ENCODE peak calls at places on chromosomes 6 and 20, in eight cellular contexts. One of them, this sample, is unnamed.

GRCh38 chr6:24666097-24666615 is 543 bp downstream of the TDP2 start:
- DNase-seq in NCI-H187: peak; percentile 84
- DNase-seq in left lung: peak; percentile 82
- DNase-seq in left ventricle myocardium superior: peak; percentile 52
- DNase-seq in progenitor cell of endocrine pancreas: peak; percentile 22
- DNase-seq in SJSA1: no peak
- DNase-seq in NCI-H446 treated with DMSO at 0.1 percent for 48 hours: no peak
- DNase-seq in stimulated activated CD4-positive, alpha-beta T cell treated with anti-CD3 and anti-CD28 coated beads, Interleukin-1b, Interleukin-23, amount 100 ng/mL, for 1 hour: peak; percentile 10
- DNase-seq in this sample: peak; percentile 43

GRCh38 chr6:158653577-158654354 is 3.9 kb downstream of the SYTL3 start:
- DNase-seq in stimulated activated CD4-positive, alpha-beta T cell treated with anti-CD3 and anti-CD28 coated beads, Interleukin-1b, Interleukin-23, amount 100 ng/mL, for 1 hour: peak; percentile 41
- DNase-seq in progenitor cell of endocrine pancreas: no peak
- DNase-seq in SJSA1: peak; percentile 95
- DNase-seq in NCI-H446 treated with DMSO at 0.1 percent for 48 hours: no peak
- DNase-seq in left lung: no peak
- DNase-seq in NCI-H187: no peak
- DNase-seq in left ventricle myocardium superior: peak; percentile 44
- DNase-seq in this sample: no peak

GRCh38 chr20:8385247-8385646 is 253.2 kb downstream of the PLCB1 start:
- DNase-seq in stimulated activated CD4-positive, alpha-beta T cell treated with anti-CD3 and anti-CD28 coated beads, Interleukin-1b, Interleukin-23, amount 100 ng/mL, for 1 hour: no peak
- DNase-seq in left lung: peak; percentile 45
- DNase-seq in left ventricle myocardium superior: peak; percentile 46
- DNase-seq in progenitor cell of endocrine pancreas: no peak
- DNase-seq in NCI-H446 treated with DMSO at 0.1 percent for 48 hours: peak; percentile 61
- DNase-seq in NCI-H187: no peak
- DNase-seq in SJSA1: peak; percentile 19
- DNase-seq in this sample: no peak

GRCh38 chr20:44284032-44284431 is 27.0 kb downstream of the FITM2 start:
- DNase-seq in NCI-H446 treated with DMSO at 0.1 percent for 48 hours: no peak
- DNase-seq in left lung: no peak
- DNase-seq in SJSA1: no peak
- DNase-seq in left ventricle myocardium superior: no peak
- DNase-seq in progenitor cell of endocrine pancreas: no peak
- DNase-seq in stimulated activated CD4-positive, alpha-beta T cell treated with anti-CD3 and anti-CD28 coated beads, Interleukin-1b, Interleukin-23, amount 100 ng/mL, for 1 hour: no peak
- DNase-seq in NCI-H187: no peak
- DNase-seq in this sample: no peak

GRCh38 chr6:107275330-107275865 is 160.1 kb upstream of the BEND3 start:
- DNase-seq in stimulated activated CD4-positive, alpha-beta T cell treated with anti-CD3 and anti-CD28 coated beads, Interleukin-1b, Interleukin-23, amount 100 ng/mL, for 1 hour: no peak
- DNase-seq in SJSA1: no peak
- DNase-seq in progenitor cell of endocrine pancreas: no peak
- DNase-seq in left ventricle myocardium superior: no peak
- DNase-seq in NCI-H187: peak; percentile 4
- DNase-seq in left lung: no peak
- DNase-seq in NCI-H446 treated with DMSO at 0.1 percent for 48 hours: no peak
- DNase-seq in this sample: no peak

GRCh38 chr6:162907876-162908481 is 180.2 kb downstream of the PACRG start:
- DNase-seq in stimulated activated CD4-positive, alpha-beta T cell treated with anti-CD3 and anti-CD28 coated beads, Interleukin-1b, Interleukin-23, amount 100 ng/mL, for 1 hour: no peak
- DNase-seq in left lung: no peak
- DNase-seq in progenitor cell of endocrine pancreas: no peak
- DNase-seq in NCI-H187: no peak
- DNase-seq in NCI-H446 treated with DMSO at 0.1 percent for 48 hours: no peak
- DNase-seq in SJSA1: no peak
- DNase-seq in left ventricle myocardium superior: no peak
- DNase-seq in this sample: no peak

GRCh38 chr6:136063095-136063494 is 187.0 kb downstream of the MTFR2 start:
- DNase-seq in left ventricle myocardium superior: no peak
- DNase-seq in NCI-H446 treated with DMSO at 0.1 percent for 48 hours: no peak
- DNase-seq in progenitor cell of endocrine pancreas: no peak
- DNase-seq in NCI-H187: no peak
- DNase-seq in stimulated activated CD4-positive, alpha-beta T cell treated with anti-CD3 and anti-CD28 coated beads, Interleukin-1b, Interleukin-23, amount 100 ng/mL, for 1 hour: no peak
- DNase-seq in left lung: no peak
- DNase-seq in SJSA1: no peak
- DNase-seq in this sample: no peak

GRCh38 chr6:165010556-165011535 is 298.6 kb downstream of the C6orf118 start:
- DNase-seq in stimulated activated CD4-positive, alpha-beta T cell treated with anti-CD3 and anti-CD28 coated beads, Interleukin-1b, Interleukin-23, amount 100 ng/mL, for 1 hour: no peak
- DNase-seq in progenitor cell of endocrine pancreas: no peak
- DNase-seq in SJSA1: peak; percentile 97
- DNase-seq in NCI-H187: no peak
- DNase-seq in left ventricle myocardium superior: no peak
- DNase-seq in left lung: no peak
- DNase-seq in NCI-H446 treated with DMSO at 0.1 percent for 48 hours: no peak
- DNase-seq in this sample: no peak

GRCh38 chr6:102474041-102474807 is 1080.7 kb downstream of the GRIK2 start:
- DNase-seq in stimulated activated CD4-positive, alpha-beta T cell treated with anti-CD3 and anti-CD28 coated beads, Interleukin-1b, Interleukin-23, amount 100 ng/mL, for 1 hour: no peak
- DNase-seq in NCI-H446 treated with DMSO at 0.1 percent for 48 hours: no peak
- DNase-seq in left lung: no peak
- DNase-seq in NCI-H187: no peak
- DNase-seq in SJSA1: no peak
- DNase-seq in left ventricle myocardium superior: no peak
- DNase-seq in progenitor cell of endocrine pancreas: no peak
- DNase-seq in this sample: no peak

GRCh38 chr20:5835234-5835845 is 85.1 kb downstream of the SHLD1 start:
- DNase-seq in SJSA1: peak; percentile 3
- DNase-seq in stimulated activated CD4-positive, alpha-beta T cell treated with anti-CD3 and anti-CD28 coated beads, Interleukin-1b, Interleukin-23, amount 100 ng/mL, for 1 hour: no peak
- DNase-seq in progenitor cell of endocrine pancreas: no peak
- DNase-seq in left ventricle myocardium superior: peak; percentile 44
- DNase-seq in NCI-H187: no peak
- DNase-seq in NCI-H446 treated with DMSO at 0.1 percent for 48 hours: peak; percentile 96
- DNase-seq in left lung: no peak
- DNase-seq in this sample: no peak

GRCh38 chr6:13554929-13555333 is 19.5 kb upstream of the SIRT5 start:
- DNase-seq in left ventricle myocardium superior: peak; percentile 54
- DNase-seq in NCI-H187: no peak
- DNase-seq in left lung: no peak
- DNase-seq in progenitor cell of endocrine pancreas: no peak
- DNase-seq in stimulated activated CD4-positive, alpha-beta T cell treated with anti-CD3 and anti-CD28 coated beads, Interleukin-1b, Interleukin-23, amount 100 ng/mL, for 1 hour: no peak
- DNase-seq in SJSA1: no peak
- DNase-seq in NCI-H446 treated with DMSO at 0.1 percent for 48 hours: no peak
- DNase-seq in this sample: no peak

GRCh38 chr6:39947611-39948068 is 13.4 kb upstream of the MOCS1 start:
- DNase-seq in NCI-H187: no peak
- DNase-seq in left lung: no peak
- DNase-seq in left ventricle myocardium superior: no peak
- DNase-seq in progenitor cell of endocrine pancreas: no peak
- DNase-seq in NCI-H446 treated with DMSO at 0.1 percent for 48 hours: no peak
- DNase-seq in stimulated activated CD4-positive, alpha-beta T cell treated with anti-CD3 and anti-CD28 coated beads, Interleukin-1b, Interleukin-23, amount 100 ng/mL, for 1 hour: no peak
- DNase-seq in SJSA1: no peak
- DNase-seq in this sample: no peak

GRCh38 chr20:46030290-46031013 is 1.4 kb downstream of the SLC12A5 start:
- DNase-seq in NCI-H187: no peak
- DNase-seq in NCI-H446 treated with DMSO at 0.1 percent for 48 hours: no peak
- DNase-seq in stimulated activated CD4-positive, alpha-beta T cell treated with anti-CD3 and anti-CD28 coated beads, Interleukin-1b, Interleukin-23, amount 100 ng/mL, for 1 hour: no peak
- DNase-seq in left ventricle myocardium superior: no peak
- DNase-seq in SJSA1: no peak
- DNase-seq in progenitor cell of endocrine pancreas: no peak
- DNase-seq in left lung: no peak
- DNase-seq in this sample: no peak

GRCh38 chr20:14925286-14925685 is 587.9 kb upstream of the FLRT3 start:
- DNase-seq in NCI-H187: no peak
- DNase-seq in stimulated activated CD4-positive, alpha-beta T cell treated with anti-CD3 and anti-CD28 coated beads, Interleukin-1b, Interleukin-23, amount 100 ng/mL, for 1 hour: no peak
- DNase-seq in NCI-H446 treated with DMSO at 0.1 percent for 48 hours: peak; percentile 75
- DNase-seq in progenitor cell of endocrine pancreas: no peak
- DNase-seq in left lung: no peak
- DNase-seq in left ventricle myocardium superior: no peak
- DNase-seq in SJSA1: no peak
- DNase-seq in this sample: no peak

This sample was measured in cerebellar nuclear complex.